ENCODE peak calls at places on chromosomes 7 and 10, in six cellular contexts. One of them, this sample, is unnamed.

GRCh38 chr7:27424231-27424630 is 181.6 kb downstream of the EVX1 start:
- DNase-seq in GM12892: no peak
- DNase-seq in Peyer's patch: no peak
- DNase-seq in tibial nerve: no peak
- DNase-seq in right lobe of liver: no peak
- DNase-seq in breast epithelium: no peak
- DNase-seq in this sample: no peak

GRCh38 chr10:4121531-4122380 is 336.7 kb upstream of the KLF6 start:
- DNase-seq in breast epithelium: no peak
- DNase-seq in tibial nerve: no peak
- DNase-seq in GM12892: no peak
- DNase-seq in Peyer's patch: no peak
- DNase-seq in right lobe of liver: no peak
- DNase-seq in this sample: no peak

GRCh38 chr7:43844662-43845061 is 24.7 kb downstream of the MRPS24 start:
- DNase-seq in tibial nerve: no peak
- DNase-seq in right lobe of liver: no peak
- DNase-seq in breast epithelium: no peak
- DNase-seq in GM12892: no peak
- DNase-seq in Peyer's patch: no peak
- DNase-seq in this sample: no peak

GRCh38 chr10:12668634-12669033 is 319.3 kb downstream of the CAMK1D start:
- DNase-seq in Peyer's patch: no peak
- DNase-seq in tibial nerve: no peak
- DNase-seq in breast epithelium: no peak
- DNase-seq in GM12892: no peak
- DNase-seq in right lobe of liver: no peak
- DNase-seq in this sample: no peak

GRCh38 chr7:69250958-69251357 is 347.3 kb upstream of the AUTS2 start:
- DNase-seq in breast epithelium: no peak
- DNase-seq in tibial nerve: no peak
- DNase-seq in Peyer's patch: no peak
- DNase-seq in right lobe of liver: no peak
- DNase-seq in GM12892: no peak
- DNase-seq in this sample: no peak

GRCh38 chr7:1359051-1359400 is 100.2 kb downstream of the MICALL2 start:
- DNase-seq in breast epithelium: no peak
- DNase-seq in right lobe of liver: peak
- DNase-seq in tibial nerve: no peak
- DNase-seq in Peyer's patch: peak
- DNase-seq in GM12892: no peak
- DNase-seq in this sample: no peak

GRCh38 chr7:36149694-36150452 is 3.2 kb upstream of the EEPD1 start:
- DNase-seq in right lobe of liver: peak
- DNase-seq in tibial nerve: no peak
- DNase-seq in breast epithelium: no peak
- DNase-seq in Peyer's patch: no peak
- DNase-seq in GM12892: no peak
- DNase-seq in this sample: no peak

GRCh38 chr10:29881336-29881751 is 178.0 kb downstream of the JCAD start:
- DNase-seq in Peyer's patch: no peak
- DNase-seq in breast epithelium: no peak
- DNase-seq in GM12892: no peak
- DNase-seq in tibial nerve: peak
- DNase-seq in right lobe of liver: no peak
- DNase-seq in this sample: no peak

GRCh38 chr7:157854066-157854891 is 517.5 kb downstream of the DNAJB6 start:
- DNase-seq in breast epithelium: no peak
- DNase-seq in right lobe of liver: peak
- DNase-seq in Peyer's patch: no peak
- DNase-seq in GM12892: no peak
- DNase-seq in tibial nerve: peak
- DNase-seq in this sample: peak

GRCh38 chr10:114283091-114283490 is 44.0 kb downstream of the VWA2 start:
- DNase-seq in right lobe of liver: no peak
- DNase-seq in tibial nerve: no peak
- DNase-seq in Peyer's patch: no peak
- DNase-seq in breast epithelium: peak
- DNase-seq in GM12892: no peak
- DNase-seq in this sample: peak

GRCh38 chr10:73732931-73733623 is 11.1 kb upstream of the SEC24C start:
- DNase-seq in tibial nerve: no peak
- DNase-seq in right lobe of liver: no peak
- DNase-seq in breast epithelium: no peak
- DNase-seq in GM12892: no peak
- DNase-seq in Peyer's patch: no peak
- DNase-seq in this sample: no peak

GRCh38 chr7:154684651-154685563 is 318.0 kb downstream of the PAXIP1 start:
- DNase-seq in breast epithelium: no peak
- DNase-seq in Peyer's patch: no peak
- DNase-seq in right lobe of liver: no peak
- DNase-seq in GM12892: no peak
- DNase-seq in tibial nerve: no peak
- DNase-seq in this sample: no peak

GRCh38 chr7:100678291-100678984 is 4.9 kb downstream of the GNB2 start:
- DNase-seq in GM12892: peak
- DNase-seq in breast epithelium: no peak
- DNase-seq in tibial nerve: no peak
- DNase-seq in Peyer's patch: peak
- DNase-seq in right lobe of liver: no peak
- DNase-seq in this sample: no peak
- TF ChIP-seq POLR2A in GM12892: peak
- TF ChIP-seq POLR2A in breast epithelium: no peak
- TF ChIP-seq POLR2A in tibial nerve: no peak
- TF ChIP-seq POLR2A in Peyer's patch: no peak
- TF ChIP-seq POLR2A in right lobe of liver: no peak
- TF ChIP-seq POLR2A in this sample: no peak

GRCh38 chr7:138355254-138355653 is 104.8 kb upstream of the TRIM24 start:
- DNase-seq in right lobe of liver: no peak
- DNase-seq in breast epithelium: no peak
- DNase-seq in Peyer's patch: no peak
- DNase-seq in GM12892: no peak
- DNase-seq in tibial nerve: no peak
- DNase-seq in this sample: no peak

GRCh38 chr7:138350701-138351357 is 109.2 kb upstream of the TRIM24 start:
- DNase-seq in breast epithelium: no peak
- DNase-seq in right lobe of liver: no peak
- DNase-seq in GM12892: no peak
- DNase-seq in tibial nerve: no peak
- DNase-seq in Peyer's patch: no peak
- DNase-seq in this sample: peak

GRCh38 chr7:138354066-138354465 is 106.0 kb upstream of the TRIM24 start:
- DNase-seq in GM12892: no peak
- DNase-seq in breast epithelium: no peak
- DNase-seq in Peyer's patch: no peak
- DNase-seq in right lobe of liver: no peak
- DNase-seq in tibial nerve: no peak
- DNase-seq in this sample: no peak

GRCh38 chr7:138350103-138350700 is 109.9 kb upstream of the TRIM24 start:
- DNase-seq in tibial nerve: no peak
- DNase-seq in breast epithelium: no peak
- DNase-seq in right lobe of liver: no peak
- DNase-seq in GM12892: no peak
- DNase-seq in Peyer's patch: no peak
- DNase-seq in this sample: no peak

GRCh38 chr7:138352570-138353461 is 107.2 kb upstream of the TRIM24 start:
- DNase-seq in GM12892: no peak
- DNase-seq in right lobe of liver: no peak
- DNase-seq in tibial nerve: no peak
- DNase-seq in Peyer's patch: no peak
- DNase-seq in breast epithelium: no peak
- DNase-seq in this sample: peak
- TF ChIP-seq POLR2A in GM12892: no peak
- TF ChIP-seq POLR2A in right lobe of liver: no peak
- TF ChIP-seq POLR2A in tibial nerve: no peak
- TF ChIP-seq POLR2A in Peyer's patch: no peak
- TF ChIP-seq POLR2A in breast epithelium: no peak
- TF ChIP-seq POLR2A in this sample: no peak

DNA sequence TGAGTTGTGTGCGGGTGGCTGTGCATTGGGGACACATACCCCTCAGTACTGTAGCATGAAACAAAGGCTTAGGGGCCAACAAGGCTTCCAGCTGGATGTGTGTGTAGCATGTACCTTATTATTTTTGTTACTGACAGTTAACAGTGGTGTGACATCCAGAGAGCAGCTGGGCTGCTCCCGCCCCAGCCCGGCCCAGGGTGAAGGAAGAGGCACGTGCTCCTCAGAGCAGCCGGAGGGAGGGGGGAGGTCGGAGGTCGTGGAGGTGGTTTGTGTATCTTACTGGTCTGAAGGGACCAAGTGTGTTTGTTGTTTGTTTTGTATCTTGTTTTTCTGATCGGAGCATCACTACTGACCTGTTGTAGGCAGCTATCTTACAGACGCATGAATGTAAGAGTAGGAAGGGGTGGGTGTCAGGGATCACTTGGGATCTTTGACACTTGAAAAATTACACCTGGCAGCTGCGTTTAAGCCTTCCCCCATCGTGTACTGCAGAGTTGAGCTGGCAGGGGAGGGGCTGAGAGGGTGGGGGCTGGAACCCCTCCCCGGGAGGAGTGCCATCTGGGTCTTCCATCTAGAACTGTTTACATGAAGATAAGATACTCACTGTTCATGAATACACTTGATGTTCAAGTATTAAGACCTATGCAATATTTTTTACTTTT is 1.8 kb downstream of the DDIT4 start:
- DNase-seq in right lobe of liver: peak
- DNase-seq in GM12892: no peak
- DNase-seq in Peyer's patch: no peak
- DNase-seq in tibial nerve: no peak
- DNase-seq in breast epithelium: no peak
- DNase-seq in this sample: no peak
- TF ChIP-seq POLR2A in right lobe of liver: no peak
- TF ChIP-seq POLR2A in GM12892: peak
- TF ChIP-seq POLR2A in Peyer's patch: no peak
- TF ChIP-seq POLR2A in tibial nerve: no peak
- TF ChIP-seq POLR2A in breast epithelium: no peak
- TF ChIP-seq POLR2A in this sample: no peak

DNA sequence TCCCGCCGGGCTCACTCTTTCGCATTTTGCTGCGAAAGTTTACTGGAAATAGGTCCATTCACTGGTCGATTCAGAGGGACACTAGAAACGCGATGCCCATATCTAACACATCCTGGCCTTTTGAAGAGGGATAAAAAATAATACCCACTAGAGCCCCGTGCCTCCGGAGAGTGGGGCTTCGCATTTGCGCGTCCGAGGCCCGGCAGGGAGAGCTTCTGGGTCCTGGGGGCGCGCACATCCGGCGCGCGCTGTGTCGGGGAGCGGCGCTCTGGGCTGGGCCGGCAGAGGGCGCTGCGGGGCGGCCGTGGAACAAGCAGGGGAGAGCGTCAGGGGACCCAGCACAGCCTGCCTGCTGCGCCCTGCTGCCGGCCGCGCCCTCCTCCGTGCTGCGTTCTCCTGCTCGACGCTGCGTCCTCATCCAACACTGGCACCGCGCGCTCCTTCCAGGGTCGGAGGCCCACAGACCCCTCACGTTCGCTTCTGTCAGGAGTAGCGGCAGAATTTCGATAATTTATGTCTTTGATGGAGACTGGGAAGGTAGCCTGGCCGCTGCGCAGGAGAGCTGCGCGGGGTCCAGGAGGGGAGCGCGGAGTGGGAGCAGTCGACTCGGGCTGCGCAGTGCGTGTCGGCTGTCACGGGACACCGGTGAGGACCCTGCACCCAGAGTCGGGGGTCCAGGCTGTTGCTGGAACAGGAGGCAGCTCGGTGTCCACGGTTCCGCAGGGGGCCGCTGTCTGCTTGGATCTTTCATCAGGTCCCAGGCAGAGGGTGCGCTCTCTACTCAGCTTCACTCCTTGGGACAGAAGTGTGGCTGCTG is 41.5 kb upstream of the ZNF32 start:
- DNase-seq in right lobe of liver: peak
- DNase-seq in breast epithelium: peak
- DNase-seq in Peyer's patch: peak
- DNase-seq in GM12892: peak
- DNase-seq in tibial nerve: peak
- DNase-seq in this sample: peak
- TF ChIP-seq POLR2A in right lobe of liver: peak
- TF ChIP-seq POLR2A in breast epithelium: no peak
- TF ChIP-seq POLR2A in Peyer's patch: peak
- TF ChIP-seq POLR2A in GM12892: no peak
- TF ChIP-seq POLR2A in tibial nerve: peak
- TF ChIP-seq POLR2A in this sample: no peak

DNA sequence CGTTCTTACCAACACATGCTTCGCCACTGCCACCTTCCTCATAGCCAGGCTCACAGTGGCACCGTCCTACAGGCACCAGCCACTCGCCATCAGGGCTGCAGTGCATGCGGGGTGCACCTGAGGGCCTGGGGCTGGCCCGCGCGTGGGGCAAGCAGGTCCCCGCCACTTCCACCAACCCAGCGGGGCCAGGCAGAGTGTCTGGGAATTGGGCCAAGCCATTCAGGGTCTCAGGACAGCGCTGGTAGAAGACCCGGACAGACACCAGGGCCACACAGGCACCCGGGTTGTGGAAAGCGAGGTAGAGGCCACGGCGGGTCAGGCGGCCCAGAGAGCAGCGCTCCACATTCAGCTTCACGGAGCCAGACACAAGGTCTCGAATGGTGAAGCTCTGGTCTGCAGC is 9.0 kb downstream of the EPHA1 start:
- DNase-seq in GM12892: no peak
- DNase-seq in Peyer's patch: no peak
- DNase-seq in right lobe of liver: no peak
- DNase-seq in breast epithelium: no peak
- DNase-seq in tibial nerve: no peak
- DNase-seq in this sample: no peak
- TF ChIP-seq POLR2A in GM12892: no peak
- TF ChIP-seq POLR2A in Peyer's patch: no peak
- TF ChIP-seq POLR2A in right lobe of liver: no peak
- TF ChIP-seq POLR2A in breast epithelium: no peak
- TF ChIP-seq POLR2A in tibial nerve: no peak
- TF ChIP-seq POLR2A in this sample: no peak